ENCODE peak calls at places on chromosomes 11 and 22, in eight cellular contexts. O is activated CD4-positive, alpha-beta T cell treated with anti-CD3 and anti-CD28 coated beads for 24 hours; Z is GM12891; Q is retina; G is dorsolateral prefrontal cortex; H is uterus; V is activated naive CD4-positive, alpha-beta T cell treated with Interleukin-2 at 50 U/mL for 16 hours; U is astrocyte of the spinal cord. E is an unnamed sample.

GRCh38 chr22:27170491-27170890 is 513.1 kb downstream of the MIAT start:
- DNase-seq in O (no peak), Z (no peak), Q (no peak), G (no peak), H (peak; percentile 54), V (no peak), U (peak; percentile 85), E (no peak)

GRCh38 chr11:79259800-79260199 is 181.0 kb downstream of the TENM4 start:
- DNase-seq in O (no peak), Z (no peak), Q (no peak), G (no peak), H (no peak), V (no peak), U (no peak), E (no peak)

GRCh38 chr11:117820516-117820915 is 4.0 kb downstream of the FXYD2 start:
- DNase-seq in O (no peak), Z (no peak), Q (no peak), G (no peak), H (no peak), V (no peak), U (no peak), E (no peak)

GRCh38 chr11:39220069-39220468 is 2239.4 kb downstream of the LRRC4C start:
- DNase-seq in O (no peak), Z (no peak), Q (no peak), G (no peak), H (no peak), V (no peak), U (no peak), E (no peak)

GRCh38 chr11:118088531-118088930 is 1.8 kb upstream of the SMIM35 start:
- DNase-seq in O (no peak), Z (no peak), Q (no peak), G (no peak), H (no peak), V (no peak), U (peak; percentile 26), E (no peak)

GRCh38 chr11:128208329-128209220 is 378.8 kb downstream of the ETS1 start:
- DNase-seq in O (no peak), Z (no peak), Q (no peak), G (no peak), H (peak; percentile 19), V (no peak), U (peak; percentile 96), E (no peak)

GRCh38 chr11:128686745-128687177 is 7.1 kb upstream of the FLI1 start:
- DNase-seq in O (no peak), Z (peak; percentile 50), Q (peak; percentile 73), G (no peak), H (no peak), V (peak; percentile 69), U (peak; percentile 37), E (peak; percentile 21)

GRCh38 chr11:66344550-66345315 is at the start of gene BRMS1:
- DNase-seq in O (peak; percentile 97), Z (peak; percentile 96), Q (peak; percentile 95), G (peak; percentile 99), H (peak; percentile 99), V (peak; percentile 96), U (peak; percentile 97), E (peak; percentile 93)

GRCh38 chr11:2325719-2326118 is 23.9 kb downstream of the TSPAN32 start:
- DNase-seq in O (no peak), Z (no peak), Q (no peak), G (no peak), H (no peak), V (no peak), U (no peak), E (no peak)

GRCh38 chr11:98967005-98967404 is 53.7 kb upstream of the CNTN5 start:
- DNase-seq in O (no peak), Z (no peak), Q (no peak), G (no peak), H (no peak), V (no peak), U (no peak), E (no peak)

GRCh38 chr11:16606784-16607674 is 131.4 kb upstream of the C11orf58 start:
- DNase-seq in O (no peak), Z (no peak), Q (peak; percentile 82), G (no peak), H (no peak), V (no peak), U (peak; percentile 30), E (no peak)

GRCh38 chr11:45267660-45268340 is 18.3 kb downstream of the SYT13 start:
- DNase-seq in O (no peak), Z (no peak), Q (no peak), G (no peak), H (no peak), V (no peak), U (no peak), E (no peak)

GRCh38 chr11:105156231-105156630 is 16.7 kb upstream of the CARD18 start:
- DNase-seq in O (no peak), Z (no peak), Q (no peak), G (no peak), H (no peak), V (no peak), U (no peak), E (no peak)

GRCh38 chr22:25929479-25929878 is 187.5 kb downstream of the MYO18B start:
- DNase-seq in O (no peak), Z (no peak), Q (no peak), G (no peak), H (no peak), V (no peak), U (no peak), E (no peak)

GRCh38 chr11:72840780-72841179 is 26.6 kb downstream of the ATG16L2 start:
- DNase-seq in O (no peak), Z (no peak), Q (no peak), G (no peak), H (peak; percentile 30), V (no peak), U (peak; percentile 84), E (no peak)

GRCh38 chr11:66326261-66327111 is 9.6 kb upstream of the CD248 start:
- DNase-seq in O (no peak), Z (no peak), Q (peak; percentile 58), G (no peak), H (peak; percentile 34), V (no peak), U (peak; percentile 37), E (no peak)

GRCh38 chr11:13233173-13233572 is 44.4 kb upstream of the BMAL1 start:
- DNase-seq in O (no peak), Z (no peak), Q (peak; percentile 16), G (no peak), H (no peak), V (no peak), U (no peak), E (no peak)

GRCh38 chr11:12889243-12889642 is 119.9 kb upstream of the RASSF10 start:
- DNase-seq in O (no peak), Z (no peak), Q (no peak), G (no peak), H (peak; percentile 36), V (no peak), U (peak; percentile 75), E (no peak)

GRCh38 chr22:32589007-32589406 is 114.4 kb downstream of the FBXO7 start:
- DNase-seq in O (no peak), Z (no peak), Q (no peak), G (no peak), H (peak; percentile 31), V (no peak), U (peak; percentile 3), E (no peak)

GRCh38 chr22:46047841-46048595 is 71.1 kb upstream of the WNT7B start:
- DNase-seq in O (no peak), Z (no peak), Q (no peak), G (peak; percentile 36), H (peak; percentile 30), V (no peak), U (no peak), E (no peak)

GRCh38 chr11:71843858-71844257 is 10.9 kb downstream of the DEFB108B start:
- DNase-seq in O (no peak), Z (no peak), Q (no peak), G (no peak), H (no peak), V (no peak), U (no peak), E (no peak)

GRCh38 chr11:100978442-100978841 is 151.2 kb downstream of the PGR start:
- DNase-seq in O (no peak), Z (no peak), Q (no peak), G (no peak), H (no peak), V (no peak), U (no peak), E (no peak)

GRCh38 chr11:92376146-92376599 is 151.6 kb downstream of the FAT3 start:
- DNase-seq in O (no peak), Z (no peak), Q (no peak), G (no peak), H (no peak), V (no peak), U (peak; percentile 89), E (no peak)

GRCh38 chr11:117143390-117143789 is 697 bp upstream of the PAFAH1B2 start:
- DNase-seq in O (no peak), Z (no peak), Q (no peak), G (peak; percentile 55), H (peak; percentile 69), V (peak; percentile 19), U (peak; percentile 65), E (no peak)

GRCh38 chr11:83941050-83941449 is 654.9 kb upstream of the CCDC90B start:
- DNase-seq in O (no peak), Z (no peak), Q (no peak), G (no peak), H (no peak), V (no peak), U (no peak), E (no peak)

GRCh38 chr11:61551630-61552029 is 29.2 kb downstream of the SYT7 start:
- DNase-seq in O (no peak), Z (no peak), Q (no peak), G (no peak), H (no peak), V (no peak), U (no peak), E (no peak)

GRCh38 chr22:35521358-35522264 is 19.0 kb upstream of the RASD2 start:
- DNase-seq in O (no peak), Z (no peak), Q (no peak), G (no peak), H (no peak), V (no peak), U (no peak), E (no peak)

GRCh38 chr11:793556-793955 is 3.7 kb upstream of the CEND1 start:
- DNase-seq in O (no peak), Z (no peak), Q (no peak), G (no peak), H (no peak), V (no peak), U (no peak), E (no peak)

GRCh38 chr11:128506999-128507591 is 80.3 kb downstream of the ETS1 start:
- DNase-seq in O (no peak), Z (no peak), Q (no peak), G (peak; percentile 63), H (peak; percentile 89), V (peak; percentile 57), U (peak; percentile 97), E (no peak)

GRCh38 chr11:75105462-75105925 is 8.8 kb upstream of the OR2AT4 start:
- DNase-seq in O (no peak), Z (no peak), Q (peak; percentile 48), G (no peak), H (no peak), V (no peak), U (peak; percentile 23), E (no peak)

GRCh38 chr11:77503006-77503405 is 29.1 kb upstream of the PAK1 start:
- DNase-seq in O (no peak), Z (no peak), Q (no peak), G (no peak), H (no peak), V (no peak), U (no peak), E (no peak)

GRCh38 chr11:122523841-122524531 is 131.5 kb upstream of the UBASH3B start:
- DNase-seq in O (no peak), Z (no peak), Q (peak; percentile 44), G (no peak), H (no peak), V (no peak), U (peak; percentile 53), E (no peak)

GRCh38 chr22:41998361-41999261 is at the start of gene WBP2NL:
- DNase-seq in O (peak; percentile 73), Z (peak; percentile 68), Q (peak; percentile 83), G (peak; percentile 88), H (peak; percentile 55), V (peak; percentile 87), U (peak; percentile 80), E (peak; percentile 79)

GRCh38 chr11:117898059-117898458 is 21.6 kb upstream of the FXYD6 start:
- DNase-seq in O (no peak), Z (no peak), Q (no peak), G (no peak), H (peak; percentile 6), V (no peak), U (no peak), E (no peak)